ENCODE peak calls at places on chromosomes 2 and 18, in six cellular contexts. D is HFFc6, J is WERI-Rb-1, R is sigmoid colon, K is fibroblast of villous mesenchyme, L is mammary epithelial cell. F is an unnamed sample.

GRCh38 chr18:63994783-63995399 is 25.0 kb downstream of the SERPINB8 start:
- DNase-seq in D (peak; percentile 60), R (peak; percentile 69), L (peak; percentile 50), J (peak; percentile 65), K (peak; percentile 56), F (no peak)

GRCh38 chr2:207911215-207911614 is 114.1 kb downstream of the PLEKHM3 start:
- DNase-seq in R (no peak), J (no peak), D (no peak), K (no peak), L (no peak), F (no peak)

GRCh38 chr18:25349926-25350560 is 1.9 kb downstream of the ZNF521 start:
- DNase-seq in K (peak; percentile 4), D (no peak), J (no peak), L (no peak), R (peak; percentile 68), F (no peak)

GRCh38 chr18:56872140-56872539 is 221.0 kb downstream of the WDR7 start:
- DNase-seq in R (no peak), D (no peak), J (no peak), L (no peak), K (no peak), F (no peak)

GRCh38 chr2:21819475-21819874 is 695.7 kb downstream of the TDRD15 start:
- DNase-seq in K (peak; percentile 13), R (no peak), L (no peak), J (no peak), D (no peak), F (no peak)

GRCh38 chr18:79531926-79532689 is 136.4 kb downstream of the NFATC1 start:
- DNase-seq in K (peak; percentile 7), R (peak; percentile 61), J (no peak), D (no peak), L (no peak), F (no peak)

GRCh38 chr2:84850471-84850870 is 30.4 kb downstream of the TRABD2A start:
- DNase-seq in L (no peak), R (no peak), D (no peak), J (no peak), K (no peak), F (no peak)

GRCh38 chr2:240567872-240568677 is at the start of gene RNPEPL1:
- DNase-seq in D (peak; percentile 28), R (peak; percentile 72), K (no peak), J (peak; percentile 34), L (peak; percentile 47), F (no peak)

GRCh38 chr2:161166538-161167409 is 6.5 kb downstream of the TANK start:
- DNase-seq in L (peak; percentile 92), R (no peak), K (no peak), D (no peak), J (no peak), F (no peak)

GRCh38 chr2:40363631-40364030 is 88.3 kb downstream of the SLC8A1 start:
- DNase-seq in D (no peak), K (peak; percentile 57), J (no peak), L (no peak), R (no peak), F (no peak)

GRCh38 chr2:234512884-234513669 is 16.2 kb upstream of the ARL4C start:
- DNase-seq in K (peak; percentile 33), L (no peak), R (no peak), D (no peak), J (peak; percentile 74), F (no peak)

GRCh38 chr2:100632021-100632420 is 69.2 kb downstream of the PDCL3 start:
- DNase-seq in L (no peak), R (no peak), D (no peak), J (no peak), K (no peak), F (no peak)

GRCh38 chr18:50297621-50298442 is 10.3 kb upstream of the CXXC1 start:
- DNase-seq in R (peak; percentile 85), J (peak; percentile 85), D (no peak), L (peak; percentile 50), K (peak; percentile 71), F (no peak)

GRCh38 chr2:36427790-36428243 is 72.2 kb downstream of the CRIM1 start:
- DNase-seq in D (peak; percentile 57), L (no peak), K (peak; percentile 41), R (no peak), J (no peak), F (no peak)
- TF ChIP-seq CTCF in D (no peak), L (no peak), K (no peak), R (no peak), J (no peak), F (no peak)

GRCh38 chr2:226799976-226800940 is 638 bp upstream of the IRS1 start:
- DNase-seq in D (no peak), J (peak; percentile 38), L (no peak), R (peak; percentile 71), K (peak; percentile 32), F (no peak)
- TF ChIP-seq CTCF in D (peak; percentile 63), J (no peak), L (no peak), R (no peak), K (no peak), F (no peak)

DNA sequence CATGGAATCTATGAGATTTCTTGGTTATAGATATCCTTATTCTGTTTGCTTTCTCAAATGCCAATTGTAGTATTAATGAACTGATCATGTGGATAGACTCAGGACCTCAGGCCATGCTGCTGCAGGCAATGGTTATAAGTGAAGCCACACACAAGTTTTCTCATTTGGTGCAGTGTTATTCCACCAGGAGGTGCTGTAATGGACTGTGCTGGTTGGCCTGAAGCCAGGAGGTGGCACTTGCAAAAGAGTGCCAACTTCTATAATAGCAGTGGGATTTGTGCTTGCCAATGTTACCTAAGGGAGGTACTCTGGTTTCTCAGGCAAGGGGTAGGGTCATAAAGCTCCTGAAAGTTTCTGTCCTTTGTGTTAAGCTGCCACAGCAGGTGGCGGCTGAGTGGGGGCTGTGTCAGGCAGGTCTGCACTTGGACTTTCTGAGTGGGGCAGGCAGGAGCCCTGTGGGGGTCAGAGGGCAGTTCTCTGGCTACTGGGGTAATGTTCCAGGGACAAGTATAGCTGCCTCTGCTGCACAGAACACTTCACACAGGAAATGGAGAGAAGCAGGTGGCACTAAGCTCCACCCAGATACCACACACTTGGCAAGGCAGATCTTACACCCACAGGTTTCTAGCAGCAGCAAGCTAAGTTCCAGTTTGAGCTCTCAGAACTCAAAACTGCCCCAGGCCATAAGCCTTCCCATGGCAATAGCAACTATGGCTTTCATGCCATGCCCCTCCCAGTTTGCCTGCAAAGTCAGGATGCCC is 352.6 kb upstream of the CWC22 start:
- DNase-seq in J (no peak), K (no peak), R (no peak), L (peak; percentile 90), D (no peak), F (no peak)
- TF ChIP-seq CTCF in J (peak; percentile 30), K (peak; percentile 4), R (no peak), L (no peak), D (peak; percentile 54), F (peak; percentile 7)

GRCh38 chr2:64276417-64277095 is 132.3 kb upstream of the PELI1 start:
- DNase-seq in J (no peak), K (no peak), R (no peak), D (no peak), L (peak; percentile 35), F (no peak)

GRCh38 chr2:64273524-64274398 is 129.5 kb upstream of the PELI1 start:
- DNase-seq in K (peak; percentile 80), J (no peak), R (peak; percentile 83), L (peak; percentile 96), D (peak; percentile 91), F (peak; percentile 73)

GRCh38 chr2:64275174-64275466 is 130.9 kb upstream of the PELI1 start:
- DNase-seq in D (no peak), J (no peak), K (no peak), L (no peak), R (no peak), F (no peak)

GRCh38 chr2:64274399-64275173 is 130.4 kb upstream of the PELI1 start:
- DNase-seq in R (no peak), L (peak; percentile 50), D (no peak), J (no peak), K (no peak), F (no peak)

GRCh38 chr2:64277101-64277849 is 133.1 kb upstream of the PELI1 start:
- DNase-seq in J (no peak), K (no peak), D (no peak), L (peak; percentile 76), R (no peak), F (no peak)
- TF ChIP-seq CTCF in J (no peak), K (no peak), D (no peak), L (no peak), R (no peak), F (no peak)

DNA sequence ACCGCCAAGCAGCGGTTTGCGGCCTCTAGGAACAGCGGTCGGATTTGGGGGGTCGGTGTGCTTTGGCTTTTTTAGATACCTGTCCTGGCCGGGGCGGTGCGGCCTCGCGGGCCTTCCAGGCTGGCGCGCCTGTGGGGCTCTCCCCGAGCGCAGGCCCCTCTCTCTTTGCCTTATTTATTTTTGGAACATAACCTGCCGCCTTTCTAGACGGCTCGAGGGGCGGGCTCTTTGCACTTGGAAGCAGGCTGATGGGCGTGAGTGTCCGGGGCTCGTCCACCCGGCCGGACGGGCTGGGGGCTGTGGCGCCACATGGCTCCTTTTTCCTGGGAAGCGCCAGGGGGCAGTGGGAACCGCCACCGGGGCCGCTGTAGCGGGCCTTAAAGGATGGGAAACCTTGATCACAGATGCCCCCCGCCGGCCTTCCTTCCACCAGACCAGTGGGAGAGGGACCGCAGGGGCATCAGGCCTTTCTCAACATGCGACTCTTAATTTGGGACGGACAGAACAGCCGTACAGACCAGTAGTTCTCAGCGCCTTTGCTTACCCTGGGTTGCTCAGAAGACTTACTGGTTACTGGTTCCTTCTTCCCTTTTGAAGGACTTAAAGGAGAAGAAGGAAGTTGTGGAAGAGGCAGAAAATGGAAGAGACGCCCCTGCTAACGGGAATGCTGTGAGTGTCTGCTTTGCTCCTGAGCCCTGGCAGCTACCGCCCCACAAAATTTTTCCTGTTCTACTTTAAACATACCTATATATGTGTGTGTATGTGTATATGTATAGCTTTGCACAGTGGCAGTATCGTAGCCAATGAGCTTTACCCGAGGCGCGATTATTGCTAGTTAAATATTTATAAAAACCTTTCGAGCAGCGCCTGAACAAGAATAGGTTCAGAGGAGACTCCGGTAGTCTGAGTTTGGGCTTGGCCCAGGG is 2.7 kb downstream of the PTMA start:
- DNase-seq in R (peak; percentile 80), J (no peak), K (peak; percentile 47), L (no peak), D (no peak), F (no peak)
- TF ChIP-seq CTCF in R (no peak), J (no peak), K (peak; percentile 31), L (no peak), D (no peak), F (peak; percentile 34)

DNA sequence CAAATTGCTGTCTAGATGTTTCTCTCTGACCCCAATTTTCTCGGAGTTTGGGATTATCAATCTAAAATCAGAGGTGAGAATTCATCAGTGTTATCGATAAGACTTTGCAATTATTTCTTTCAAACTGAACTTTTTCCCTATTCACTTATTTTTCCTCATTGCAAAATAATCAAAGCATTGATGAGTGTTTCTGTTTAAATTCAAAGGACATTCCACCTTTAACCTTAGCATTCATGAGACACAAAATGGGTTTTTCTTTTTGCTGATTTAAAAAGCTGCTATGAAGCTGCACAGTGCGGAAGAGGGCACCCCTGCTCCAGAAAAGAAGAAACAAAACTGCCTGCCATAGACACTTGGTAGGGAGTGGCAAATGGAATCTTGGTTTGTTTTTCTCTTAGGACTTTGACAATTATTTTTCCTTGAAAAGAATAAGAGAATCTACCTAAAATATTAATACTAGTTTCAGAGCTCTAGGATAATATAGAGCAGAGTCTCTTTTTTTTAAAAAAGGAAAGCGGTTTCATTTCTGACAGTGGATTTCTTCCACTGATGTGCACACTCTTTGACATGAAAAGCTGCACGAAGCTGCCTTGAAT is 203.4 kb downstream of the TGIF1 start:
- DNase-seq in J (no peak), L (no peak), R (no peak), K (no peak), D (no peak), F (no peak)
- TF ChIP-seq CTCF in J (no peak), L (no peak), R (no peak), K (no peak), D (no peak), F (no peak)